ENCODE peak calls at places on chromosome 12, in seven cellular contexts. Y is neuronal stem cell, T is H1, N is trophoblast cell, C is H9, W is mesendoderm, M is mesenchymal stem cell. U is an unnamed sample.
A peak's percentile ranks its signal among the peaks of the same experiment; 100 is the strongest.

GRCh38 chr12:120466560-120467315 is 2.8 kb downstream of the SRSF9 start:
- DNase-seq in Y (no peak), T (no peak), N (peak; percentile 73), C (peak; percentile 72), W (peak; percentile 66), M (peak; percentile 52), U (peak; percentile 45)

GRCh38 chr12:116459921-116460666 is 99.1 kb upstream of the MAP1LC3B2 start:
- DNase-seq in Y (no peak), T (no peak), N (peak; percentile 57), C (no peak), W (no peak), M (no peak), U (no peak)

GRCh38 chr12:63164911-63165310 is 13.9 kb upstream of the AVPR1A start:
- DNase-seq in Y (no peak), T (no peak), N (no peak), C (no peak), W (no peak), M (no peak), U (no peak)

GRCh38 chr12:49478949-49479664 is 59.7 kb upstream of the KCNH3 start:
- DNase-seq in Y (no peak), T (no peak), N (no peak), C (peak; percentile 64), W (peak; percentile 51), M (no peak), U (no peak)

GRCh38 chr12:64099430-64099829 is 122.7 kb downstream of the KICS2 start:
- DNase-seq in Y (no peak), T (no peak), N (peak; percentile 83), C (no peak), W (no peak), M (peak; percentile 80), U (peak; percentile 96)

GRCh38 chr12:123096159-123096558 is 54.7 kb downstream of the PITPNM2 start:
- DNase-seq in Y (no peak), T (no peak), N (no peak), C (no peak), W (no peak), M (no peak), U (no peak)

GRCh38 chr12:848519-849191 is 96.3 kb downstream of the WNK1 start:
- DNase-seq in Y (no peak), T (no peak), N (peak; percentile 8), C (no peak), W (no peak), M (peak; percentile 54), U (peak; percentile 62)

GRCh38 chr12:271165-271564 is 8.5 kb upstream of the SLC6A13 start:
- DNase-seq in Y (no peak), T (no peak), N (no peak), C (no peak), W (no peak), M (no peak), U (no peak)

GRCh38 chr12:82517027-82517426 is 158.7 kb downstream of the METTL25 start:
- DNase-seq in Y (no peak), T (no peak), N (peak; percentile 23), C (peak; percentile 64), W (peak; percentile 57), M (peak; percentile 9), U (peak; percentile 4)

GRCh38 chr12:115404761-115405470 is 720.9 kb upstream of the TBX3 start:
- DNase-seq in Y (no peak), T (no peak), N (peak; percentile 64), C (no peak), W (no peak), M (peak; percentile 74), U (peak; percentile 92)

GRCh38 chr12:578743-579449 is 84.3 kb downstream of the NINJ2 start:
- DNase-seq in Y (no peak), T (no peak), N (no peak), C (no peak), W (peak; percentile 45), M (peak; percentile 19), U (no peak)

GRCh38 chr12:46494424-46494823 is 121.9 kb upstream of the SLC38A2 start:
- DNase-seq in Y (peak; percentile 29), T (peak; percentile 25), N (peak; percentile 87), C (no peak), W (peak; percentile 95), M (peak; percentile 58), U (peak; percentile 85)

GRCh38 chr12:53989227-53990113 is 4.5 kb downstream of the HOXC10 start:
- DNase-seq in Y (no peak), T (no peak), N (peak; percentile 78), C (no peak), W (no peak), M (peak; percentile 71), U (peak; percentile 45)

GRCh38 chr12:47878918-47879481 is 25.8 kb downstream of the VDR start:
- DNase-seq in Y (no peak), T (no peak), N (no peak), C (no peak), W (no peak), M (no peak), U (no peak)

GRCh38 chr12:90841336-90841735 is 113.6 kb downstream of the CCER1 start:
- DNase-seq in Y (no peak), T (no peak), N (no peak), C (no peak), W (no peak), M (no peak), U (no peak)

GRCh38 chr12:21599143-21599999 is 5.3 kb downstream of the GYS2 start:
- DNase-seq in Y (no peak), T (no peak), N (no peak), C (no peak), W (no peak), M (no peak), U (no peak)

GRCh38 chr12:52335598-52336262 is 14.5 kb upstream of the KRT83 start:
- DNase-seq in Y (no peak), T (no peak), N (no peak), C (no peak), W (no peak), M (no peak), U (no peak)

GRCh38 chr12:62191747-62192485 is 68.3 kb upstream of the USP15 start:
- DNase-seq in Y (no peak), T (no peak), N (no peak), C (peak; percentile 46), W (peak; percentile 59), M (peak; percentile 44), U (no peak)

GRCh38 chr12:121711925-121712461 is 559 bp upstream of the TMEM120B start:
- DNase-seq in Y (no peak), T (no peak), N (peak; percentile 59), C (no peak), W (peak; percentile 72), M (no peak), U (no peak)

GRCh38 chr12:118237908-118238307 is 102.0 kb downstream of the PEBP1 start:
- DNase-seq in Y (no peak), T (no peak), N (peak; percentile 87), C (no peak), W (no peak), M (peak; percentile 15), U (peak; percentile 72)

GRCh38 chr12:7959278-7960063 is 23.5 kb upstream of the SLC2A3 start:
- DNase-seq in Y (peak; percentile 32), T (peak; percentile 74), N (peak; percentile 62), C (peak; percentile 97), W (peak; percentile 98), M (peak; percentile 35), U (no peak)

GRCh38 chr12:32603858-32604257 is 75.2 kb upstream of the DNM1L start:
- DNase-seq in Y (no peak), T (no peak), N (peak; percentile 46), C (no peak), W (peak; percentile 22), M (peak; percentile 32), U (peak; percentile 51)

GRCh38 chr12:75759842-75760260 is 248.4 kb upstream of the KRR1 start:
- DNase-seq in Y (no peak), T (no peak), N (no peak), C (no peak), W (no peak), M (peak; percentile 59), U (peak; percentile 94)

DNA sequence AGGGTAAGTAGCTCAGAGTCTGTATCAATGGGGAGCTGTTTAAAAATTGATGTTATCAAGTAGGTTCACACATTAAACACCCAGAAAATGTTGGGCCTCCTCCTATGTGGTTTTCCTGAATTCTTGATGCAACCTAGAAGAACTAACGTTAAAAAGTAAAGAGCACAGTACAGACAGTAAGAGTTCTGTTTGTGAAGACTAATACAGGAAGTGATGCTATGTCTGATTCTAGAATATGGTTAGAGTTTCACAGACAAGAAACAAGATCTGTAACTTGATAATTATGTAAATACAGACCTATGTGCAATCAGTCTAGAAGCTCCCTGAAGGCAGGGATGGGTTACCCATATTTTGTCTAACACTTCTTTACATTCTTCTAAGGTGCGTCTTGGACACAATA is 214.9 kb upstream of the BTG1 start:
- DNase-seq in Y (no peak), T (no peak), N (no peak), C (no peak), W (no peak), M (no peak), U (no peak)
- H3K23ac ChIP-seq in Y (no peak overlapping the region), T (no peak overlapping the region), N (no peak overlapping the region), C (no peak overlapping the region), W (no peak overlapping the region), M (no peak overlapping the region), U (no peak overlapping the region)

GRCh38 chr12:12159988-12160387 is 89.2 kb downstream of the BCL2L14 start:
- DNase-seq in Y (no peak), T (no peak), N (no peak), C (no peak), W (no peak), M (no peak), U (peak; percentile 53)
- H3K23ac ChIP-seq in Y (no peak overlapping the region), T (no peak overlapping the region), N (no peak overlapping the region), C (no peak overlapping the region), W (no peak overlapping the region), M (no peak overlapping the region), U (no peak overlapping the region)

GRCh38 chr12:124369901-124370378 is 75.0 kb downstream of the RFLNA start:
- DNase-seq in Y (no peak), T (no peak), N (peak; percentile 29), C (no peak), W (no peak), M (no peak), U (no peak)
- H3K23ac ChIP-seq in Y (peak overlapping the region; percentile 91), T (no peak overlapping the region), N (no peak overlapping the region), C (no peak overlapping the region), W (no peak overlapping the region), M (no peak overlapping the region), U (peak overlapping the region; percentile 42)

DNA sequence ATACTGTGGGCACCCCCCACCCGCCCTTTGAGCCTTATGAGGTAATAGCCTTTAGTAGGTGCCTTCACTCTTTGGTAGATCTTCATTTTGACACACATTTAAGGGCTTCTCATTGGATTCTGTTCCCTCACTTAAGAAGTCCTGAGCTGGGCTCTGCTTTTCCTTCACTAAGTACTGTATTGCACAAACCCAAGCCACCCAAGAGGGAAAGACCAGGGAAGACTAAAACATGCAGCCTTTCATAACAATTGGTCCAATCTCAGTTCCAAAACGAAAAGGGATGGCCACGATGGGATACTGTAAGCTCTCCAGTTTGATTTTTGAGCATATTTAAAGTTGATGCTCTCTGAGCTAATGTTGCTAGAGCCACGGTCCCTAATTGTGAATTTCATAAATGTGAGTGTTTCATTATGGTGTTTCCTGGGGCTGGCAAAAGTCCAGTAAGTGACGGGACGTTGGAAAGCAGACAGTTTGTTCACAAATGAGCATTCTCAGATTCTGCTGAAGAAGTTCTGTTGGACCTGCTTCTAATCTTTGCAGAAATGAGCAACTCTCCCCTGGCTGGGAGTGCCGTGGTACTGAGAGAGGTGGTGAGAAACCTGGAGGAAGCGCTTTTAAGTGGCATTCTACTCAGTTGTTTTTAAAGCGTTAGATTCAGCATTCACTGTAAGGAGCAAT is 9.4 kb downstream of the SSPN start:
- DNase-seq in Y (no peak), T (no peak), N (no peak), C (no peak), W (no peak), M (no peak), U (no peak)
- H3K23ac ChIP-seq in Y (no peak overlapping the region), T (no peak overlapping the region), N (no peak overlapping the region), C (no peak overlapping the region), W (peak overlapping the region; percentile 11), M (peak overlapping the region; percentile 56), U (no peak overlapping the region)

U was measured in IMR-90.